ENCODE peak calls at places on chromosomes 13 and 19, in nine cellular contexts. H, I, D, P, Q, W, E, T and L are unnamed samples.

GRCh38 chr13:41847216-41847615 is 113.7 kb downstream of the VWA8 start:
- DNase-seq in H (no peak), I (no peak), D (no peak), P (no peak), Q (no peak), W (no peak), E (no peak), T (no peak), L (no peak)

GRCh38 chr19:13017306-13018036 is 22.2 kb downstream of the NFIX start:
- DNase-seq in H (no peak), I (no peak), D (no peak), P (no peak), Q (no peak), W (no peak), E (no peak), T (no peak), L (no peak)

GRCh38 chr19:2429917-2430570 is 2.7 kb upstream of the TIMM13 start:
- DNase-seq in H (no peak), I (no peak), D (no peak), P (no peak), Q (no peak), W (no peak), E (no peak), T (no peak), L (no peak)

GRCh38 chr13:80276371-80277289 is 64.3 kb downstream of the SPRY2 start:
- DNase-seq in H (no peak), I (peak), D (peak), P (peak), Q (no peak), W (no peak), E (no peak), T (peak), L (peak)

GRCh38 chr19:40303765-40304164 is 18.6 kb upstream of the AKT2 start:
- DNase-seq in H (peak), I (no peak), D (no peak), P (no peak), Q (no peak), W (no peak), E (no peak), T (no peak), L (no peak)

GRCh38 chr19:17671906-17672305 is 16.2 kb downstream of the UNC13A start:
- DNase-seq in H (no peak), I (peak), D (no peak), P (peak), Q (no peak), W (no peak), E (no peak), T (peak), L (no peak)

GRCh38 chr13:97630725-97631124 is 196.8 kb downstream of the RAP2A start:
- DNase-seq in H (no peak), I (no peak), D (no peak), P (no peak), Q (no peak), W (no peak), E (no peak), T (peak), L (no peak)

GRCh38 chr13:113348591-113348990 is 15.3 kb downstream of the GRTP1 start:
- DNase-seq in H (no peak), I (no peak), D (no peak), P (no peak), Q (no peak), W (no peak), E (no peak), T (no peak), L (no peak)

GRCh38 chr19:38831142-38831605 is 420 bp downstream of the ECH1 start:
- DNase-seq in H (peak), I (peak), D (peak), P (peak), Q (peak), W (peak), E (peak), T (peak), L (peak)

GRCh38 chr13:60574706-60575105 is 177.7 kb downstream of the TDRD3 start:
- DNase-seq in H (no peak), I (no peak), D (no peak), P (no peak), Q (no peak), W (no peak), E (no peak), T (no peak), L (no peak)

DNA sequence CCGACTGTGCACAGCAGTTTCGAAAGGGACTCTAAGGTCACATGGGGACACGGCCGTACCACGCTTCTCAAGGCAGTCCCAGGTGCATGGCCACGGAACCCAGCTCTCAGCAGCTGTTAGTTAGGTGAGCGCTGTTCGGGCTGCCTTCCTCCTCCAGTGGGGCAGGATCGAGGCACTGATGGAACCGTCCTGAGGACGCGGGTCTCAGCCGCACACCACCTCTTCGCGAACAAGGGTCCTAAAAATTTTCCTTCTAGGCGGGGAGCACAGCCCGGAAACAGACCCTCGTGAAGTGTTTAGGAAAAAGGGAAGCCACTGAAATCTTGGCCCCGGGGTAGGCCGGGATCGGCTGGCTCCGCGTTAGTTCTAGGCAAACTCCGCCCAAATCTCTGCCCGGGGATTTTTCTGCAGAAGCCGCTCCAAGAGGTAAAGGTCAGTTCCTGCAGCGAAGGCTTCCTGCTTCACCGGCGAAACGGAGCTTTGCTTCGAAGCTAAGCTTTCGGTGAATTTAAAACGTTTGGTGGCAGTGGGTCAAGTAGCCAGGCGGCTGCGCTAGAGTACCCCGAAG is 752 bp downstream of the GJB2 start:
- DNase-seq in H (peak), I (no peak), D (no peak), P (no peak), Q (peak), W (no peak), E (no peak), T (peak), L (peak)
- TF ChIP-seq CTCF in H (no peak), I (no peak), D (no peak), P (no peak), Q (no peak), W (no peak), E (no peak), T (no peak), L (no peak)

GRCh38 chr19:16530540-16531379 is 11.5 kb downstream of the CHERP start:
- DNase-seq in H (no peak), I (no peak), D (no peak), P (no peak), Q (no peak), W (no peak), E (no peak), T (no peak), L (no peak)

GRCh38 chr19:16532440-16533273 is 9.6 kb downstream of the CHERP start:
- DNase-seq in H (no peak), I (no peak), D (no peak), P (no peak), Q (no peak), W (no peak), E (no peak), T (no peak), L (no peak)

GRCh38 chr19:16529466-16530144 is 12.6 kb downstream of the CHERP start:
- DNase-seq in H (no peak), I (no peak), D (no peak), P (no peak), Q (no peak), W (no peak), E (no peak), T (no peak), L (no peak)

GRCh38 chr19:16527971-16528521 is 14.2 kb downstream of the CHERP start:
- DNase-seq in H (peak), I (peak), D (no peak), P (no peak), Q (no peak), W (no peak), E (no peak), T (peak), L (no peak)

GRCh38 chr19:16531380-16531669 is 10.9 kb downstream of the CHERP start:
- DNase-seq in H (no peak), I (no peak), D (no peak), P (no peak), Q (no peak), W (no peak), E (no peak), T (no peak), L (no peak)
- TF ChIP-seq POLR2A in H (no peak), I (no peak), D (no peak), P (no peak), Q (no peak), W (no peak), E (no peak), T (no peak), L (no peak)

GRCh38 chr19:29785955-29786589 is 25.7 kb upstream of the CCNE1 start:
- DNase-seq in H (no peak), I (no peak), D (no peak), P (no peak), Q (no peak), W (no peak), E (no peak), T (peak), L (no peak)
- TF ChIP-seq CTCF in H (no peak), I (no peak), D (no peak), P (peak), Q (no peak), W (no peak), E (no peak), T (peak), L (no peak)

DNA sequence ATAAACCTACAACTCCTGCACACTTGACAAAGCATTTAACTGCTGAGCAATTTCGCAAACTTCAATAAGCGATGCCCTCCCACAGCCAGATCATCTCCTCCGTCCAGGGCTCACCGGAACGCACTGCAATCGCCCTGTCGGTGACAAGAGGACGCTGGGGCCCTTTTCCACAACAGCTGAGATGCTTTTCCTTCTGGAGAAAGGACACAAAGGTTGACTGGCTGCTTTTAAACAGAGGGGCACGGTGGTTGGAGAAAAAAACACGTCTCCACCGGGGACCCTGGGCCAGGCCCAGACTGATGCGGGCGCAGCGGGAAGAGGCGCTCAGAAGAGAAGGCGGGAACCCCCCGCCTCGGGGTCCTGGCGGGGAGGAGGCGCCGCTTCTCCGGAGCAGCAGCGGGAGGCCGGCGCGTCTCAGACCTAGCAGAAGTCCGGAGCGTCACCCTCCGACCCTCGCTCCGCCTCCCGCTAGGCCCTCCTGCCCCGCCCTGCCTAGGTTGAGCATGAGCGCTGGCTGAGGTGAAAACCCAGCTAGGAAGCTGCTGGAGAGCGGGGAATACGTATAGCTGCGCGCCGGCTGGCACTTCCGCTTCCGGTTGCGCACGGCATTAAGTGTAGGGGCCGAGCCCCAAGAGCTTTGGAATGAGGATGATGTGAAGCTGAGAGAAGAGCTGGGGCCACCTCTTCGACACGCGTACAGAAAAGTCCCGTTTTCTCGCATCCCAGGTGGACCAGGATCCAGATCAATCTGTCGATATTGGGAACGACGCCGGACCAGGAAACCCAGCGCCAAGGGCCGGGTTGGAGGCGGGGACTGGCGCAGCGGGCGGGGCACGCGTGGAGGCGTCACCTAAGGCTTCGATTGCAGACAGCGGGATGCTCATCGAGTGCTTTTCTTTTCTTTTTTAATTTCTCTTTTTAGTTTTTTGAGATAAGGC is at the start of gene ZNF846:
- DNase-seq in H (peak), I (peak), D (peak), P (peak), Q (peak), W (peak), E (peak), T (peak), L (peak)
- TF ChIP-seq POLR2A in H (peak), I (peak), D (no peak), P (peak), Q (peak), W (peak), E (peak), T (peak), L (peak)

GRCh38 chr13:59479629-59480028 is 684.1 kb downstream of the DIAPH3 start:
- DNase-seq in H (no peak), I (no peak), D (no peak), P (no peak), Q (no peak), W (no peak), E (no peak), T (no peak), L (no peak)

GRCh38 chr13:59476376-59476775 is 687.4 kb downstream of the DIAPH3 start:
- DNase-seq in H (no peak), I (no peak), D (no peak), P (peak), Q (no peak), W (no peak), E (no peak), T (no peak), L (no peak)

GRCh38 chr13:59475911-59476310 is 687.8 kb downstream of the DIAPH3 start:
- DNase-seq in H (no peak), I (peak), D (no peak), P (no peak), Q (no peak), W (no peak), E (no peak), T (no peak), L (no peak)

GRCh38 chr13:59478908-59479307 is 684.8 kb downstream of the DIAPH3 start:
- DNase-seq in H (no peak), I (no peak), D (no peak), P (no peak), Q (no peak), W (no peak), E (no peak), T (no peak), L (no peak)

DNA sequence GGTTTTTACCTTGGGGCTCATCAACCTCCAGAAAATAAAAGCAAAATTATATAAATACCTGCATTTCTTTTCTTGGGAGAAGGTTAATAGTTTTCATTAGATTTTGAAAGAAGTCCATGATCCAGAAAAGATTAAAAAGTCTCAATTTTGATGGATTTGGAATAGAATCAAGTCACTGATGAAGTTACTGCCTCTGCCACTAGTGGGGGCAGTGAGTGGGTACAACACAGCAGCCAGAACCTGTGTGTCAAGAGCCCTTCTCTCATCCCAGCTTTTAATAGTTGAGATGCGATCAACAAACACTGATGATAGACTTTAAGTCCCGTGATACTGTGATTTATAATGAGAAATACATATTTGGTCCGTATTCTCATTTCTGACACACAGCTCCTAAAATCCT is 686.7 kb downstream of the DIAPH3 start:
- DNase-seq in H (no peak), I (peak), D (no peak), P (no peak), Q (no peak), W (no peak), E (no peak), T (peak), L (no peak)
- TF ChIP-seq CTCF in H (no peak), I (peak), D (no peak), P (peak), Q (no peak), W (no peak), E (no peak), T (peak), L (no peak)

GRCh38 chr13:30325668-30326067 is 18.3 kb upstream of the KATNAL1 start:
- DNase-seq in H (no peak), I (no peak), D (no peak), P (no peak), Q (no peak), W (no peak), E (no peak), T (no peak), L (no peak)
- TF ChIP-seq POLR2A in H (no peak), I (no peak), D (no peak), P (no peak), Q (no peak), W (no peak), E (no peak), T (no peak), L (no peak)

DNA sequence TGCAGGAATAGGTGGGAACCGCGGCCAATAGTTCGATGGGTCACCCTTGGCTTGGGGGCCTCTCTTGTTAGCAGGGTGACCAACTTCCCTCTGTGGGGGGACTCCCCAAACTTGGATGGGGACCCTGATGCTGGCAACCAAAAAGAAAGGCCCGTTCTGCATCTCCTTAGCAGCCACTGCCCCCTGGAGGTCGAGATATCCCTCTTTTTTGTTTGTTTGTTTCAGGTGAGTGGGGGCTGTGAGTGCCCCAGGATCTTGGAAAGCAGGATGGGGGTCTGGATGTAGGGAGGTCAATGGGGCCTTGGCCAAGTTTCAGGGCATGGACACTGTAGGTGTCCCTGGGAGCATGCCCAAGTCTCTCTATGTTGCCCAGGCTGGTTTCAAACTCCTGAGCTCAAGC is 7.7 kb upstream of the CRTC1 start:
- DNase-seq in H (no peak), I (no peak), D (no peak), P (no peak), Q (no peak), W (no peak), E (no peak), T (peak), L (no peak)
- TF ChIP-seq CTCF in H (peak), I (peak), D (no peak), P (peak), Q (no peak), W (peak), E (peak), T (peak), L (no peak)